ENCODE peak calls at places on chromosome 17, in four cellular contexts. P, L, D and K are unnamed samples.

GRCh38 chr17:5419959-5420653 is at the start of gene RPAIN:
- DNase-seq in L (peak; percentile 85), P (peak; percentile 85), D (peak; percentile 73), K (no peak)

GRCh38 chr17:70238228-70238627 is 68.9 kb downstream of the KCNJ2 start:
- DNase-seq in P (no peak), L (no peak), D (no peak), K (no peak)

GRCh38 chr17:50660887-50661345 is 26.2 kb downstream of the ABCC3 start:
- DNase-seq in L (no peak), P (no peak), D (no peak), K (no peak)

GRCh38 chr17:81509048-81509686 is 3.4 kb downstream of the ACTG1 start:
- DNase-seq in P (no peak), D (no peak), L (no peak), K (no peak)

GRCh38 chr17:74429604-74430384 is 2.1 kb upstream of the GPRC5C start:
- DNase-seq in D (no peak), L (no peak), P (no peak), K (no peak)

GRCh38 chr17:37568350-37569053 is 40.7 kb downstream of the SYNRG start:
- DNase-seq in L (no peak), P (no peak), D (no peak), K (no peak)

GRCh38 chr17:18985475-18985874 is 19.1 kb downstream of the FAM83G start:
- DNase-seq in P (no peak), D (no peak), L (no peak), K (no peak)

GRCh38 chr17:9470171-9470570 is 105.4 kb downstream of the STX8 start:
- DNase-seq in P (no peak), D (no peak), L (no peak), K (no peak)

GRCh38 chr17:40827746-40828453 is 5.5 kb upstream of the KRT10 start:
- DNase-seq in L (no peak), P (no peak), D (no peak), K (no peak)